ENCODE peak calls at places on chromosomes 5 and 9, in five cellular contexts. O is H9, C is mesenchymal stem cell, B is neuronal stem cell, G is H1. U is an unnamed sample.

GRCh38 chr9:75200892-75201470 is 112.7 kb downstream of the OSTF1 start:
- DNase-seq in C (peak; percentile 46), O (no peak), B (peak; percentile 41), G (no peak), U (no peak)

GRCh38 chr5:88732862-88733261 is 150.1 kb downstream of the MEF2C start:
- DNase-seq in G (no peak), C (no peak), B (no peak), O (no peak), U (no peak)

GRCh38 chr5:17185776-17186175 is 31.7 kb upstream of the BASP1 start:
- DNase-seq in O (no peak), G (no peak), B (no peak), C (peak; percentile 94), U (peak; percentile 35)

GRCh38 chr9:102185371-102185770 is 446.9 kb upstream of the GRIN3A start:
- DNase-seq in G (no peak), B (no peak), C (no peak), O (no peak), U (no peak)

GRCh38 chr9:124450241-124450924 is at the start of gene ADGRD2:
- DNase-seq in O (peak; percentile 95), C (peak; percentile 44), G (peak; percentile 70), B (peak; percentile 41), U (no peak)

GRCh38 chr9:110615526-110615925 is 36.0 kb upstream of the SVEP1 start:
- DNase-seq in O (no peak), B (no peak), C (no peak), G (no peak), U (no peak)

GRCh38 chr5:133904641-133905040 is 63.8 kb downstream of the C5orf15 start:
- DNase-seq in C (no peak), G (no peak), B (no peak), O (no peak), U (no peak)

GRCh38 chr5:154203798-154204578 is 13.5 kb downstream of the GALNT10 start:
- DNase-seq in G (no peak), C (no peak), O (no peak), B (no peak), U (no peak)

GRCh38 chr9:129933709-129934586 is 98.7 kb downstream of the USP20 start:
- DNase-seq in O (no peak), G (no peak), B (no peak), C (peak; percentile 29), U (no peak)

GRCh38 chr9:69655065-69655464 is 17.1 kb downstream of the APBA1 start:
- DNase-seq in G (no peak), B (no peak), O (no peak), C (no peak), U (no peak)

GRCh38 chr5:935510-936084 is 42.9 kb downstream of the TRIP13 start:
- DNase-seq in C (no peak), O (no peak), B (no peak), G (no peak), U (no peak)

GRCh38 chr5:180133060-180133459 is 61.5 kb upstream of the RNF130 start:
- DNase-seq in O (no peak), G (no peak), B (no peak), C (no peak), U (no peak)

GRCh38 chr5:133610489-133611356 is 1.6 kb downstream of the FSTL4 start:
- DNase-seq in B (peak; percentile 74), G (no peak), O (peak; percentile 80), C (peak; percentile 10), U (peak; percentile 69)

GRCh38 chr5:128764910-128765309 is 200.4 kb upstream of the SLC27A6 start:
- DNase-seq in B (no peak), G (no peak), C (no peak), O (no peak), U (peak; percentile 54)

GRCh38 chr5:14191325-14191724 is 48.2 kb downstream of the TRIO start:
- DNase-seq in G (no peak), C (no peak), O (no peak), B (no peak), U (no peak)
- H4K8ac ChIP-seq in G (no peak overlapping the region), C (no peak overlapping the region), O (no peak overlapping the region), B (no peak overlapping the region), U (no peak overlapping the region)

DNA sequence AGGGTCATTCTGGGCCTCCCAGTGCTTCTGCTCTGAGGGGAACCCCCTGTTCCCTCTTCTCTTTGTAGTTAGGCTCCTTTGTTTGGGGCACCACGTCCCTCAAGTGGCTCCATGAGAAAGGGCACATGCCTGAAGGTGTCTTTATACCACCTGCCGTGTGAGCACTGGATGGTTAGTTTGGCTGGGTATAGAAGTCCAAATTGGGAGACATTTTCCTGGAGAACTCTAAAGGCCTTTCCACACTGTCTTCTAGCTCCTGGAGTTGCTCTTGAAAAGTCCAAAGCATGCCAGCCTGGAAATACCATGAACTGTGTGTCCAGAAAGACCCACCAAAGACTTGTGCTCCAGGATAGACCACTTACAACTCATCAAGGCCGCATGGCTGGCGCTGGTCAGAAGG is 11.1 kb upstream of the CCDC187 start:
- DNase-seq in B (no peak), G (no peak), O (no peak), C (no peak), U (no peak)
- H2BK12ac ChIP-seq in B (no peak overlapping the region), G (no peak overlapping the region), O (no peak overlapping the region), C (no peak overlapping the region), U (no peak overlapping the region)

DNA sequence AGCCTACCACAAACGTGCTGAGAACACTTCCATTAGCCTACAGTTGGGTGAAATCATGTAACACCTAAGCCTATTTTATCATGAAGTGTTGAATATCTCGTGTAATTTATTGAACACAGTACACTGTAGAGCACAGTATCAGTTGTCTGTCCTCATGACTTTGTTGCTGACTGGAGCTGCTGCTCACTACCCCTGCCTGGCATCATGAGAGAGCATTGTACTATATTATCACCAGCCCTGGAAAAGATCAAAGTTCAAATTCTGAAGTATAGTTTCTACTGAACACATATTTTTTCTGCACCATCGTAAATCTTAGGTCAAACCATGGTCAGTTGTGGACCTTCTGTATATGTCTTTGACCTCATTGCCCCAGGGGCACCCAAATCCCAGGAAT is 169.3 kb upstream of the RAI14 start:
- DNase-seq in B (no peak), C (no peak), G (no peak), O (no peak), U (no peak)
- H4K8ac ChIP-seq in B (no peak overlapping the region), C (no peak overlapping the region), G (no peak overlapping the region), O (no peak overlapping the region), U (no peak overlapping the region)

GRCh38 chr5:146401021-146401420 is 46.1 kb upstream of the TCERG1 start:
- DNase-seq in G (no peak), B (no peak), C (no peak), O (no peak), U (no peak)
- H2BK12ac ChIP-seq in G (no peak overlapping the region), B (no peak overlapping the region), C (no peak overlapping the region), O (no peak overlapping the region), U (no peak overlapping the region)